ENCODE peak calls at places on chromosomes 6 and 20, in four cellular contexts. One of them, this sample, is unnamed.

GRCh38 chr6:139765825-139766285 is 391.4 kb upstream of the CITED2 start:
- DNase-seq in left lung: no peak
- DNase-seq in dorsolateral prefrontal cortex: no peak
- DNase-seq in astrocyte of the spinal cord: no peak
- DNase-seq in this sample: no peak

GRCh38 chr20:21901470-21902275 is 196.2 kb downstream of the PAX1 start:
- DNase-seq in dorsolateral prefrontal cortex: peak
- DNase-seq in left lung: no peak
- DNase-seq in astrocyte of the spinal cord: no peak
- DNase-seq in this sample: no peak

GRCh38 chr6:31886426-31887068 is 7.8 kb upstream of the SLC44A4 start:
- DNase-seq in dorsolateral prefrontal cortex: no peak
- DNase-seq in astrocyte of the spinal cord: no peak
- DNase-seq in left lung: peak
- DNase-seq in this sample: no peak

GRCh38 chr6:105384004-105384403 is 18.9 kb downstream of the PREP start:
- DNase-seq in dorsolateral prefrontal cortex: no peak
- DNase-seq in astrocyte of the spinal cord: no peak
- DNase-seq in left lung: no peak
- DNase-seq in this sample: no peak

GRCh38 chr6:35151472-35151871 is 10.3 kb upstream of the TCP11 start:
- DNase-seq in left lung: no peak
- DNase-seq in astrocyte of the spinal cord: no peak
- DNase-seq in dorsolateral prefrontal cortex: no peak
- DNase-seq in this sample: no peak

GRCh38 chr6:13653296-13653695 is 38.2 kb downstream of the NOL7 start:
- DNase-seq in astrocyte of the spinal cord: peak
- DNase-seq in left lung: no peak
- DNase-seq in dorsolateral prefrontal cortex: no peak
- DNase-seq in this sample: no peak

GRCh38 chr20:35883341-35883777 is 70.9 kb downstream of the SCAND1 start:
- DNase-seq in dorsolateral prefrontal cortex: no peak
- DNase-seq in astrocyte of the spinal cord: no peak
- DNase-seq in left lung: no peak
- DNase-seq in this sample: no peak

GRCh38 chr6:22095886-22096285 is 200.9 kb downstream of the PRL start:
- DNase-seq in dorsolateral prefrontal cortex: no peak
- DNase-seq in astrocyte of the spinal cord: no peak
- DNase-seq in left lung: no peak
- DNase-seq in this sample: no peak

GRCh38 chr20:48411906-48412305 is 415.9 kb downstream of the PREX1 start:
- DNase-seq in astrocyte of the spinal cord: no peak
- DNase-seq in dorsolateral prefrontal cortex: no peak
- DNase-seq in left lung: no peak
- DNase-seq in this sample: no peak

GRCh38 chr6:122804962-122805499 is 16.0 kb downstream of the SMPDL3A start:
- DNase-seq in astrocyte of the spinal cord: no peak
- DNase-seq in left lung: no peak
- DNase-seq in dorsolateral prefrontal cortex: no peak
- DNase-seq in this sample: no peak
- H3K4me3 ChIP-seq in astrocyte of the spinal cord: no peak
- H3K4me3 ChIP-seq in left lung: no peak
- H3K4me3 ChIP-seq in dorsolateral prefrontal cortex: no peak
- H3K4me3 ChIP-seq in this sample: no peak

DNA sequence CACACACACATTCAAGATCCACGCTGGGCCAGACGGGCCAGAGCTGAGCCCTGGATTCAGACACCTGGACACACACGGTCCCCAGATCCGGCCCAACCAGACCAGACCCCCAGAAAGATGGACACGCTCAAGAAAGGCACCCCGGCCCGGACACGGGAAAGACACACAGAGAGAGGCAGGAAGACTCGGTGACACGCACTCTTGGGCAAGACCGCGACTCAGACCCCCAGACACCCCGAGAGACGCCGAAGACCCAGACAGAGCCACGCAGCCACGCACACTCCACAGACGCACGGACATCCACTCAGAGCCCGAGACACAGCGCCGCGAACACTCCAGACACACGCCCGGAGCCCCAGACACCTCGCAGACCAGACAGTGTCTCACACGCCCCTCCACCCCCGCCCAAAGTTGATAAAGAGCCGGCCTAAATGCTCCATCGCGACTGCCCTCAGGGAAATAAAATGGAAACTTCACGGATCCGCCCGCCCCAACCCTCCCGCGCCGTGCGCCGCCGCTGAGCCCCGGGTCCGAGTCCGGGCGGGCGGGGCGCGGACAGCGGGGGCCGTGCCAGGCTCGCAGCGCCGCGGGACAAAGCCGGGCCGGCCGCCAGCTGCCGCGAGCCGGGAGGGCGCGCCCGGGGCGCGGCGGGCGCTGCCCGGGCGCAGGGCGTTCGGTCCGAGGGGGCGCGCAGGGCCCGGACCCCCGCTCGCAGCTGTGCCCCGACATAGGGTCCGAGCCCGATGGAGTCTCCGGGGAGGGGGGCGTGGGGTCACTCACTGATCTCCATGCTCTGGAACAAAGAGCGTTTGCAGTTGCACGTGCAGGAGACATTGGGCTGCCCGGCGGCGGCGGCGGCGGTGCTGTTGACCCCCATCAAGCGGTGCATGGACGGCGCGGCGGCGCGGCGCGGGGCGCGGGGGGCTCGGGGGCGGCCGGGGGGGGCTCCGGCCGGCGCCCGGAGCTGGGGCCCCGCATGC is 831 bp downstream of the PMEPA1 start:
- DNase-seq in astrocyte of the spinal cord: no peak
- DNase-seq in left lung: no peak
- DNase-seq in dorsolateral prefrontal cortex: no peak
- DNase-seq in this sample: peak
- TF ChIP-seq CTCF in astrocyte of the spinal cord: no peak
- TF ChIP-seq CTCF in left lung: no peak
- TF ChIP-seq CTCF in dorsolateral prefrontal cortex: no peak
- TF ChIP-seq CTCF in this sample: no peak

GRCh38 chr6:117637770-117638169 is 35.5 kb upstream of the GOPC start:
- DNase-seq in dorsolateral prefrontal cortex: no peak
- DNase-seq in astrocyte of the spinal cord: no peak
- DNase-seq in left lung: no peak
- DNase-seq in this sample: no peak
- H3K4me3 ChIP-seq in dorsolateral prefrontal cortex: no peak
- H3K4me3 ChIP-seq in astrocyte of the spinal cord: no peak
- H3K4me3 ChIP-seq in left lung: no peak
- H3K4me3 ChIP-seq in this sample: no peak

GRCh38 chr6:144148891-144149290 is 1.4 kb upstream of the STX11 start:
- DNase-seq in left lung: no peak
- DNase-seq in astrocyte of the spinal cord: peak
- DNase-seq in dorsolateral prefrontal cortex: no peak
- DNase-seq in this sample: no peak

GRCh38 chr6:144151010-144151727 is 852 bp downstream of the STX11 start:
- DNase-seq in left lung: no peak
- DNase-seq in dorsolateral prefrontal cortex: no peak
- DNase-seq in astrocyte of the spinal cord: peak
- DNase-seq in this sample: peak

GRCh38 chr6:144149894-144150672 is at the start of gene STX11:
- DNase-seq in astrocyte of the spinal cord: peak
- DNase-seq in dorsolateral prefrontal cortex: no peak
- DNase-seq in left lung: peak
- DNase-seq in this sample: peak

GRCh38 chr6:144149558-144149893 is 791 bp upstream of the STX11 start:
- DNase-seq in dorsolateral prefrontal cortex: no peak
- DNase-seq in left lung: peak
- DNase-seq in astrocyte of the spinal cord: no peak
- DNase-seq in this sample: peak

DNA sequence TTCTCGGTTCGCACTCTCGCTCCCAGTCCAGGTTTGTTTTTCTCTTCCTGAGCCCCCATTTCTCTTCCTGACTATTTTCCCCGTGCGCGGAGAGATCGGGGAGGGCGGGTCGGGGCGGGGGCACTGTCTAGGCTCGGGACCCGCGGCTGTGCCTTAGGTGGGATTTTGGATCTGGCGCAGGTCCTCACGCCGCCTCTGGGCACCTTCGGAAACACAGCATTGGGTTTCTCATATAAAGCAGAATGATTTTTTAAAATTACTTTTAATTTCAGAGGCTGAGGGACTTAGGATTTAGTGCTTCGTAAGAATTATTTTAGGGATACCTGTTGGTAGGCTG is 324 bp downstream of the STX11 start:
- DNase-seq in left lung: no peak
- DNase-seq in dorsolateral prefrontal cortex: no peak
- DNase-seq in astrocyte of the spinal cord: peak
- DNase-seq in this sample: no peak
- TF ChIP-seq CTCF in left lung: no peak
- TF ChIP-seq CTCF in dorsolateral prefrontal cortex: no peak
- TF ChIP-seq CTCF in astrocyte of the spinal cord: peak
- TF ChIP-seq CTCF in this sample: peak

DNA sequence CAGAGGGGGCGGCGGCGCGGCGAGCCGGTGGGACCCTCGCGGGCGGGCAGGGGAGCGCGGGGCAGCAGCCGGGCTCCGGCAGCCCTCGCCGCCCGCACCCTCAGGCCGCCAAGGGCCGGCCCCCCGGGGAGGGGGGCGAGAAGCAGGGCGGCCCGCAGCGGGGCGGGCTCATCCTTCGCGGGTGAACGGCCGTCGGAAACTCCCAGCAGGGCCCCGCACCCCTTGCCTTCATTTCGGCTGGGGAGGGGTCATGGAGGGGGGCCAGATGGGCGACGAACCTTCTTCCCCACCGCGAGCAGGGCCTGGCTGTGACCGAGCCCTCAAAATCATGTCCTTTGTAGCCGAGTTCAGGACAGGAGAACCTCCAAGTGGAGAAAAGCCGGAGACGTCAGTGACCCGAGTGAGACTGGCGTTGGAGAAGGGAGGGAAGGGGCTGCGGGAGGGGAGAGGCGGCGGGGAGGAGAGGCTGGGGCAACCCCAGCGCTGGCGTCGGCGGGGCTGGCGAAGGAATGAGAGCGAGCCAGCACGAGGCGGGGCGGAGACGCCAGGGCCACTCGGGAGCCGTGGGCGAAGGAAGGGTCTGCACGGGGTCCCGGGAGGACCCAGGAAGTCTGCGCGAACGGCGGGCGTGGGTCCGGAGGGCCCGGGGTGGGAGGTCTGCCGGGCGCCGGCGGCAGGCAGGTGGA is 596 bp upstream of the FOXC1 start:
- DNase-seq in left lung: no peak
- DNase-seq in astrocyte of the spinal cord: peak
- DNase-seq in dorsolateral prefrontal cortex: no peak
- DNase-seq in this sample: peak
- H3K4me3 ChIP-seq in left lung: peak
- H3K4me3 ChIP-seq in astrocyte of the spinal cord: peak
- H3K4me3 ChIP-seq in dorsolateral prefrontal cortex: peak
- H3K4me3 ChIP-seq in this sample: peak

DNA sequence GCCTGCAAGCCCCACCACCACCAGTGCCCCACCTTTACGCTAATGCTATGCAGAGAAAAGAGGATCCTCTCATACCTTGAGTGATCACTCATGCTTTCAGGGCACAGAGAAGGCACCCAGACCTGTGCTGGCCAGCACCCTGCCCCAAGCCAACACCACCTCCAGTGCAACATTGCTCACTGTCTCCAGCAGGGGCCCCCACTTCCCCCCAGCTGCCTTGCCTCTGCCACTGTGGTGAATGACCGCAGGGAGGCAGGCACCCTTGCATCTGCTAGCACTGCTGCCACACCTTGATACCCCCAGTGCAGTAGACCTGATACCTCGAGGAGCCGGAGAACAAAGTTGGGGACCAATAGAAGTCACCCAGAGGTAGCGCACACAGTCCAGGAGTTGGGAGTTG is 139.2 kb upstream of the PLN start:
- DNase-seq in dorsolateral prefrontal cortex: no peak
- DNase-seq in left lung: no peak
- DNase-seq in astrocyte of the spinal cord: no peak
- DNase-seq in this sample: no peak
- TF ChIP-seq CTCF in dorsolateral prefrontal cortex: no peak
- TF ChIP-seq CTCF in left lung: no peak
- TF ChIP-seq CTCF in astrocyte of the spinal cord: no peak
- TF ChIP-seq CTCF in this sample: no peak

GRCh38 chr6:51209651-51210050 is 391.0 kb downstream of the TFAP2B start:
- DNase-seq in left lung: no peak
- DNase-seq in astrocyte of the spinal cord: no peak
- DNase-seq in dorsolateral prefrontal cortex: no peak
- DNase-seq in this sample: no peak
- H3K4me3 ChIP-seq in left lung: no peak
- H3K4me3 ChIP-seq in astrocyte of the spinal cord: no peak
- H3K4me3 ChIP-seq in dorsolateral prefrontal cortex: no peak
- H3K4me3 ChIP-seq in this sample: no peak

GRCh38 chr6:158680441-158680840 is 30.6 kb downstream of the SYTL3 start:
- DNase-seq in left lung: no peak
- DNase-seq in astrocyte of the spinal cord: no peak
- DNase-seq in dorsolateral prefrontal cortex: no peak
- DNase-seq in this sample: no peak

GRCh38 chr6:158674342-158674969 is 24.6 kb downstream of the SYTL3 start:
- DNase-seq in dorsolateral prefrontal cortex: no peak
- DNase-seq in astrocyte of the spinal cord: no peak
- DNase-seq in left lung: no peak
- DNase-seq in this sample: no peak

GRCh38 chr6:158672726-158673125 is 22.9 kb downstream of the SYTL3 start:
- DNase-seq in astrocyte of the spinal cord: no peak
- DNase-seq in dorsolateral prefrontal cortex: no peak
- DNase-seq in left lung: no peak
- DNase-seq in this sample: no peak

DNA sequence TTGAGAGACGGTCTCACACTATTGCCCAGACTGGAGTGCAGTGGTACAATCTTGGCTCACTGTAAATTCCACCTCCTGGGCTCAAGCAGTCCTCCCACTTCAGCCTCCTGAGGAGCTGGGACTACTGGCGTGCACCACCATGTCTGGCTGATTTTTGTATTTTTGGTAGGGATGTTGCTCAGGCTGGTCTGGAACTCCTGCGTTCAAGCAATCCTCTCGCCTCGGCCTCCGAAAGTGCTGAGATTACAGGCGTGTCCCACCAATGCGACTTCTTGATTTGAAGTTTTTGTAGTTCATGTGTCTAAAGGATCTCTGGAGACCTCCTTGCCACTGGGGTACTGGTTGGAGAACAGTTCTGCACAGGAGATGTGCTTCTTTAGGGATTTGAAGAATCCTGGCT is 28.1 kb downstream of the SYTL3 start:
- DNase-seq in astrocyte of the spinal cord: no peak
- DNase-seq in dorsolateral prefrontal cortex: no peak
- DNase-seq in left lung: no peak
- DNase-seq in this sample: no peak
- TF ChIP-seq CTCF in astrocyte of the spinal cord: no peak
- TF ChIP-seq CTCF in dorsolateral prefrontal cortex: no peak
- TF ChIP-seq CTCF in left lung: no peak
- TF ChIP-seq CTCF in this sample: no peak

DNA sequence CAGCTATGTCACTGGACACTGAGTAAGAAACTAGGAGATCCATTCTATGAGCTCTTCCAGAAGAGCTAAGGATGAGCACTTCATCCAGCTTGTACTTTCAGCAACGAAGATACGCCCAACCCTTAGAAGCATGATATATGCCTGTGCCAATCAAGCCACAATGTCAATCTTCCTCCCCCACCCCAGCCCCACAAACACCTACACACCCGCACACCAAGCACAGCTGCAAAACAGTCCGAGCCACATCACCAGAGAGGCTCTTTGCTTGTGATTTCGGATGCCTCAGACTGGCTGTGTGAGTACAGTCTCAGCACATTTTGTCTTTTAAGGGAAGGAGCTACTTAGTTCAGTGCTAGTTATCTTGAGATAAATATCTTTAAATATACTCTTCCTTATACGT is 260.6 kb downstream of the FOXC1 start:
- DNase-seq in left lung: no peak
- DNase-seq in astrocyte of the spinal cord: no peak
- DNase-seq in dorsolateral prefrontal cortex: no peak
- DNase-seq in this sample: no peak
- H3K4me3 ChIP-seq in left lung: no peak
- H3K4me3 ChIP-seq in astrocyte of the spinal cord: no peak
- H3K4me3 ChIP-seq in dorsolateral prefrontal cortex: no peak
- H3K4me3 ChIP-seq in this sample: no peak

This sample was measured in pancreas.